ENCODE peak calls at places on chromosomes 12 and 14, in four cellular contexts. One of them, this sample, is unnamed.

GRCh38 chr14:38108681-38109080 is 99.0 kb upstream of the SSTR1 start:
- DNase-seq in H9: no peak
- DNase-seq in AG09309: peak; percentile 92
- DNase-seq in tibial nerve: no peak
- DNase-seq in this sample: no peak

GRCh38 chr14:94028450-94028826 is 2.3 kb downstream of the OTUB2 start:
- DNase-seq in AG09309: no peak
- DNase-seq in H9: no peak
- DNase-seq in tibial nerve: no peak
- DNase-seq in this sample: no peak

GRCh38 chr12:106301611-106302321 is 767 bp upstream of the TCP11L2 start:
- DNase-seq in AG09309: no peak
- DNase-seq in H9: peak; percentile 72
- DNase-seq in tibial nerve: peak; percentile 44
- DNase-seq in this sample: peak; percentile 35

GRCh38 chr12:356276-356988 is 32.7 kb downstream of the KDM5A start:
- DNase-seq in AG09309: peak; percentile 32
- DNase-seq in tibial nerve: no peak
- DNase-seq in H9: no peak
- DNase-seq in this sample: no peak

GRCh38 chr12:87274594-87275245 is 754.5 kb downstream of the C12orf50 start:
- DNase-seq in tibial nerve: no peak
- DNase-seq in AG09309: no peak
- DNase-seq in H9: peak; percentile 36
- DNase-seq in this sample: no peak

GRCh38 chr12:46244997-46245396 is 23.8 kb downstream of the SLC38A1 start:
- DNase-seq in AG09309: no peak
- DNase-seq in H9: no peak
- DNase-seq in tibial nerve: no peak
- DNase-seq in this sample: no peak

GRCh38 chr14:50068496-50068895 is 47.9 kb downstream of the VCPKMT start:
- DNase-seq in AG09309: no peak
- DNase-seq in H9: no peak
- DNase-seq in tibial nerve: no peak
- DNase-seq in this sample: no peak

GRCh38 chr12:7075518-7075917 is 15.0 kb downstream of the C1S start:
- DNase-seq in tibial nerve: no peak
- DNase-seq in AG09309: no peak
- DNase-seq in H9: no peak
- DNase-seq in this sample: no peak

GRCh38 chr12:27531916-27532315 is 7.9 kb downstream of the PPFIBP1 start:
- DNase-seq in tibial nerve: no peak
- DNase-seq in AG09309: no peak
- DNase-seq in H9: no peak
- DNase-seq in this sample: no peak

GRCh38 chr14:68522510-68523325 is 270.1 kb downstream of the ZFP36L1 start:
- DNase-seq in tibial nerve: no peak
- DNase-seq in AG09309: no peak
- DNase-seq in H9: no peak
- DNase-seq in this sample: no peak

GRCh38 chr12:27343255-27344000 is 10.8 kb downstream of the BMAL2 start:
- DNase-seq in AG09309: peak; percentile 72
- DNase-seq in tibial nerve: no peak
- DNase-seq in H9: no peak
- DNase-seq in this sample: no peak

GRCh38 chr12:121668750-121669524 is 517 bp downstream of the MORN3 start:
- DNase-seq in AG09309: no peak
- DNase-seq in H9: peak; percentile 82
- DNase-seq in tibial nerve: no peak
- DNase-seq in this sample: peak; percentile 83

GRCh38 chr12:64672925-64673409 is 62.7 kb downstream of the RASSF3 start:
- DNase-seq in tibial nerve: no peak
- DNase-seq in H9: no peak
- DNase-seq in AG09309: no peak
- DNase-seq in this sample: no peak

GRCh38 chr14:34035177-34035933 is 84.5 kb upstream of the EGLN3 start:
- DNase-seq in tibial nerve: no peak
- DNase-seq in AG09309: no peak
- DNase-seq in H9: no peak
- DNase-seq in this sample: no peak

GRCh38 chr12:118060301-118061010 is 523 bp downstream of the WSB2 start:
- DNase-seq in AG09309: no peak
- DNase-seq in H9: peak; percentile 34
- DNase-seq in tibial nerve: peak; percentile 29
- DNase-seq in this sample: peak; percentile 27

GRCh38 chr12:40078201-40078730 is 27.6 kb downstream of the SLC2A13 start:
- DNase-seq in H9: no peak
- DNase-seq in AG09309: peak; percentile 27
- DNase-seq in tibial nerve: no peak
- DNase-seq in this sample: no peak

GRCh38 chr14:60485600-60486251 is at the start of gene C14orf39:
- DNase-seq in H9: peak; percentile 71
- DNase-seq in AG09309: no peak
- DNase-seq in tibial nerve: no peak
- DNase-seq in this sample: peak; percentile 68

GRCh38 chr12:21476949-21477348 is 24.5 kb downstream of the RECQL start:
- DNase-seq in H9: no peak
- DNase-seq in AG09309: peak; percentile 25
- DNase-seq in tibial nerve: no peak
- DNase-seq in this sample: no peak

GRCh38 chr14:37558740-37559139 is 36.3 kb downstream of the FOXA1 start:
- DNase-seq in tibial nerve: no peak
- DNase-seq in H9: no peak
- DNase-seq in AG09309: no peak
- DNase-seq in this sample: no peak

GRCh38 chr14:22375321-22375930 is 213.6 kb downstream of the DAD1 start:
- DNase-seq in AG09309: no peak
- DNase-seq in H9: no peak
- DNase-seq in tibial nerve: peak; percentile 32
- DNase-seq in this sample: no peak

GRCh38 chr12:19444097-19444496 is 4.8 kb downstream of the AEBP2 start:
- DNase-seq in AG09309: no peak
- DNase-seq in tibial nerve: no peak
- DNase-seq in H9: no peak
- DNase-seq in this sample: no peak

GRCh38 chr12:124278389-124279101 is 16.3 kb upstream of the RFLNA start:
- DNase-seq in H9: no peak
- DNase-seq in tibial nerve: peak; percentile 53
- DNase-seq in AG09309: no peak
- DNase-seq in this sample: no peak

GRCh38 chr14:96039633-96040311 is 610 bp downstream of the C14orf132 start:
- DNase-seq in tibial nerve: no peak
- DNase-seq in AG09309: no peak
- DNase-seq in H9: peak; percentile 61
- DNase-seq in this sample: peak; percentile 44

GRCh38 chr12:124413401-124413800 is 118.5 kb downstream of the RFLNA start:
- DNase-seq in AG09309: no peak
- DNase-seq in H9: no peak
- DNase-seq in tibial nerve: no peak
- DNase-seq in this sample: no peak

GRCh38 chr12:59119676-59120075 is 199.4 kb upstream of the LRIG3 start:
- DNase-seq in H9: no peak
- DNase-seq in AG09309: no peak
- DNase-seq in tibial nerve: no peak
- DNase-seq in this sample: no peak

GRCh38 chr12:10331642-10332239 is 24.1 kb downstream of the KLRD1 start:
- DNase-seq in AG09309: peak; percentile 31
- DNase-seq in H9: no peak
- DNase-seq in tibial nerve: no peak
- DNase-seq in this sample: no peak

GRCh38 chr12:22190-22529 is 44.4 kb upstream of the IQSEC3 start:
- DNase-seq in H9: no peak
- DNase-seq in tibial nerve: no peak
- DNase-seq in AG09309: no peak
- DNase-seq in this sample: no peak

GRCh38 chr12:66092559-66093269 is 37.8 kb downstream of the LLPH start:
- DNase-seq in tibial nerve: no peak
- DNase-seq in AG09309: peak; percentile 27
- DNase-seq in H9: no peak
- DNase-seq in this sample: no peak

GRCh38 chr12:46264057-46264456 is 4.8 kb downstream of the SLC38A1 start:
- DNase-seq in AG09309: peak; percentile 43
- DNase-seq in H9: no peak
- DNase-seq in tibial nerve: no peak
- DNase-seq in this sample: no peak

GRCh38 chr12:13250416-13250815 is 53.9 kb downstream of the EMP1 start:
- DNase-seq in tibial nerve: no peak
- DNase-seq in AG09309: no peak
- DNase-seq in H9: no peak
- DNase-seq in this sample: no peak

GRCh38 chr12:57632369-57632897 is 568 bp downstream of the B4GALNT1 start:
- DNase-seq in tibial nerve: no peak
- DNase-seq in AG09309: no peak
- DNase-seq in H9: peak; percentile 64
- DNase-seq in this sample: peak; percentile 51

GRCh38 chr14:105300542-105301102 is at the start of gene BRF1:
- DNase-seq in AG09309: no peak
- DNase-seq in tibial nerve: peak; percentile 90
- DNase-seq in H9: peak; percentile 97
- DNase-seq in this sample: peak; percentile 98

This sample was measured in WTC11.